ENCODE peak calls at places on chromosome 2, in five cellular contexts. G, E, V, Y and L are unnamed samples.

GRCh38 chr2:25082002-25082622 is 40.2 kb downstream of the EFR3B start:
- DNase-seq in E (no peak), G (no peak), V (no peak), Y (no peak), L (no peak)

GRCh38 chr2:20015482-20016083 is 3.1 kb upstream of the MATN3 start:
- DNase-seq in E (no peak), V (peak; percentile 63), Y (peak; percentile 40), G (peak; percentile 80), L (peak; percentile 37)

GRCh38 chr2:106020821-106021316 is 173.2 kb downstream of the UXS1 start:
- DNase-seq in G (peak; percentile 38), E (peak; percentile 13), V (no peak), Y (peak; percentile 25), L (no peak)

GRCh38 chr2:113069676-113070605 is 2.2 kb downstream of the IL1F10 start:
- DNase-seq in V (no peak), G (no peak), E (no peak), Y (no peak), L (no peak)

GRCh38 chr2:7044253-7045250 is 127.3 kb downstream of the RNF144A start:
- DNase-seq in V (peak; percentile 10), E (peak; percentile 60), Y (peak; percentile 48), G (peak; percentile 75), L (peak; percentile 43)

GRCh38 chr2:219453691-219454131 is 19.1 kb downstream of the SPEG start:
- DNase-seq in Y (no peak), V (peak; percentile 72), E (no peak), G (peak; percentile 96), L (no peak)

GRCh38 chr2:238573916-238574315 is 147.2 kb downstream of the ASB1 start:
- DNase-seq in Y (no peak), V (no peak), E (no peak), G (no peak), L (no peak)

GRCh38 chr2:100334929-100335328 is 12.6 kb upstream of the LONRF2 start:
- DNase-seq in V (no peak), Y (no peak), G (no peak), E (no peak), L (no peak)

GRCh38 chr2:48249631-48250473 is 280.1 kb upstream of the STON1 start:
- DNase-seq in G (peak; percentile 71), E (no peak), Y (no peak), V (no peak), L (no peak)

GRCh38 chr2:239293450-239294430 is 107.1 kb downstream of the HDAC4 start:
- DNase-seq in V (no peak), G (no peak), Y (no peak), E (no peak), L (peak; percentile 60)

GRCh38 chr2:64115808-64116598 is 28.2 kb downstream of the PELI1 start:
- DNase-seq in G (no peak), E (no peak), V (no peak), Y (no peak), L (no peak)

GRCh38 chr2:119011162-119011909 is 69.3 kb downstream of the MARCO start:
- DNase-seq in Y (peak; percentile 54), V (peak; percentile 42), E (peak; percentile 86), G (peak; percentile 53), L (no peak)

GRCh38 chr2:180012523-180012922 is 5.4 kb upstream of the CWC22 start:
- DNase-seq in E (no peak), Y (no peak), G (peak; percentile 59), V (no peak), L (no peak)